ENCODE peak calls at places on chromosomes 16 and 17, in six cellular contexts. W, V, K, Y, M and G are unnamed samples.

GRCh38 chr17:45294506-45294905 is 22.3 kb downstream of the MAP3K14 start:
- DNase-seq in Y (no peak), K (no peak), W (no peak), M (no peak), V (no peak), G (peak)

GRCh38 chr17:27518048-27518447 is 61.8 kb downstream of the KSR1 start:
- DNase-seq in W (no peak), V (no peak), Y (no peak), M (no peak), K (no peak), G (no peak)

GRCh38 chr16:24674877-24675276 is 54.6 kb upstream of the TNRC6A start:
- DNase-seq in W (no peak), M (no peak), K (no peak), V (no peak), Y (no peak), G (no peak)

GRCh38 chr16:7871371-7871770 is 538.7 kb downstream of the RBFOX1 start:
- DNase-seq in W (no peak), K (no peak), V (no peak), Y (no peak), M (no peak), G (no peak)

GRCh38 chr16:29745853-29746345 is at the start of gene C16orf54:
- DNase-seq in V (no peak), W (peak), K (peak), Y (no peak), M (peak), G (no peak)

GRCh38 chr17:64698725-64699124 is 36.6 kb upstream of the SMURF2 start:
- DNase-seq in Y (no peak), K (no peak), V (no peak), M (no peak), W (no peak), G (peak)

GRCh38 chr16:23607740-23608139 is 11.6 kb upstream of the NDUFAB1 start:
- DNase-seq in W (no peak), M (no peak), V (no peak), K (no peak), Y (no peak), G (peak)

GRCh38 chr16:58885528-58886170 is 151.5 kb upstream of the GOT2 start:
- DNase-seq in W (no peak), K (peak), Y (no peak), M (no peak), V (no peak), G (peak)

GRCh38 chr16:50329446-50330189 is 39.2 kb downstream of the BRD7 start:
- DNase-seq in W (no peak), Y (no peak), V (no peak), K (no peak), M (no peak), G (no peak)

GRCh38 chr17:51643702-51644490 is 383.6 kb downstream of the UTP18 start:
- DNase-seq in V (no peak), M (no peak), K (no peak), W (no peak), Y (no peak), G (no peak)

GRCh38 chr16:20851601-20852000 is 45.3 kb downstream of the REXO5 start:
- DNase-seq in M (no peak), V (no peak), K (no peak), Y (no peak), W (no peak), G (peak)

GRCh38 chr16:85396879-85397871 is 215.9 kb upstream of the GSE1 start:
- DNase-seq in W (peak), M (no peak), V (peak), Y (no peak), K (peak), G (peak)

GRCh38 chr17:83179811-83180210 is 100.4 kb downstream of the METRNL start:
- DNase-seq in M (no peak), Y (no peak), V (peak), K (no peak), W (peak), G (no peak)

GRCh38 chr17:60315650-60316049 is 76.3 kb downstream of the USP32 start:
- DNase-seq in K (no peak), V (no peak), Y (no peak), M (no peak), W (no peak), G (no peak)

GRCh38 chr17:32529604-32530003 is 42.8 kb downstream of the CDK5R1 start:
- DNase-seq in K (no peak), Y (no peak), M (no peak), W (no peak), V (no peak), G (no peak)

GRCh38 chr16:57961538-57961937 is 9.4 kb downstream of the CNGB1 start:
- DNase-seq in W (no peak), K (no peak), M (no peak), V (no peak), Y (no peak), G (no peak)

DNA sequence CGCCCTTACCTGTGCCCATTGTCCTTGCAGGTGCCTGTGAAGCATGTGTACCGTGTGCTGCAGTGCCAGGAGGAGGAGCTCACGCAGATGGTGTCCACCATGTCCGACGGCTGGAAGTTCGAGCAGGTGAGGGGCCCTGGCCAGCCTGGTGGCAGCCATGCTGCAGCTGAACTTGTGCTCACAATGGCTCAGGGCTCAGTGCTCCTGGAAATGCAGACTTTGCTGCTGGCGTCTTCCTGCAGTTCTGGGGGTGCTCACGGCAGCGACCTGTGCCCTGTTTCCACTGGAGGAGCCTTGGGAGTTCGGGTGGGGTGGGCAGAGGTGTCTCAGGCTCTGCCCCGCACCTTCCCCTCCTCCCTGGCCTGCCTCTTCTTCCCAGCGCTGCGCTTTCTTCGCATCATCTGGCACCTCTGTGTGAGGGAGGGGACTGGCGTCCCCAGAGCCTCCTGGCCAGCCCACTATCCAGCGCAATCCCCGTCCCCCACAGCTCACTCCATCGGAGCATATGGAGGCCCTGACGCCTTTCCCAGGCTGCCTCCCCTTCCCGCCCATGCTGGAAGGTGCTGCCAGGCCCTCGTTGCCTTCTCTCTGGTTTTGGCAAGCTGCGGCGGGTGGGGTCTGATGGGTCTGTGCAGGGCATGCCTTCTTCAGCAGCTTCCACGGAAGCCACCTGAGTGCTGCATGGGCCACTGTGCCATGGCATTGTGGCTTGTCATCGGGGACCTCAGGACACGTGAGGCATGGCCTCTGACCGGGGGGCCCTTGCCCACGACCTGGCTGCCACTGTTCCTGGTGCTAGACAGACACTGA is 17.7 kb downstream of the KCTD5 start:
- DNase-seq in K (no peak), M (no peak), V (no peak), Y (no peak), W (no peak), G (no peak)
- H3K4me3 ChIP-seq in K (no peak), M (no peak), V (no peak), Y (no peak), W (no peak), G (no peak)

GRCh38 chr16:81723098-81723723 is 55.9 kb upstream of the PLCG2 start:
- DNase-seq in Y (peak), K (peak), M (no peak), W (no peak), V (no peak), G (peak)
- TF ChIP-seq CTCF in Y (peak), K (peak), M (peak), W (no peak), V (peak), G (peak)

DNA sequence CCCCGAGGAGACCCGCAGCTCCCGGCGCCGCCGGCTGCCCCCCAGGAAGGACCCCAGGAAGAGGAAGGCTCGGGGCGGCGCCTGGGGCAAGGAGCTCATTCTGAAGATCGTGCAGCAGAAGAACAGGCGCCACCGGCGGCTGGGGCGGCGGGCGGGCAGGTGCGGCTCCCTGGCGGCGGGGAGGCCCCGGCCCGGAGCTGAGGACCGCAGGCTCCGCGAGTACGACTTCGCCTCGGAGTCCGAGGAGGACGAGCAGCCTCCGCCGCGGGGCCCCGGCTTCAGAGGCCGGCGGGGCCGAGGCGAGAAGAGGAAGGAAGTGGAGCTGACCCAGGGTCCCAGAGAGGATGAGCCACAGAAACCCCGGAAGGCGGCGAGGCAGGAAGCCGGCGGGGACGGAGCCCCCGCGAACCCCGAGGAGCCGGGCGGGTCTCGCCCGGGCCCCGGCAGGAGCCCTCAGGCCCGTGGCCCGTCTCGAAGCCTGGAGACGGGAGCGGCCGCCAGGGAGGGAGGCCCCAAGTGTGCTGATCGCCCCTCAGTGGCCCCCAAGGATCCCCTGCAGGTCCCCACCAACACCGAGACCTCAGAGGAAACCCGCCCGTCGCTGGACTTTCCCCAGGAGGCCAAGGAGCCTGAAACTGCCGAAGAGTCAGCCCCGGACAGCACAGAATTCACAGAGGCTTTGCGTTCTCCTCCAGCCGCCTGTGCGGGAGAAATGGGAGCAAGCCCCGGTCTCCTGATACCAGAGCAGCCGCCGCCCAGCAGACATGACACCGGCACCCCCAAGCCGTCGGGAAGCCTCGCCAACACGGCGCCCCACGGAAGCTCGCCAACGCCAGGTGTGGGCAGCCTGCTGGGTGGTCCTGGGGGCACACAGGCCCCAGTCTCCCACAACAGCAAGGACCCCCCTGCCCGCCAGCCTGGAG is 22.3 kb upstream of the ZFPM1 start:
- DNase-seq in Y (no peak), K (peak), M (no peak), V (peak), W (peak), G (no peak)
- H3K4me3 ChIP-seq in Y (no peak), K (peak), M (no peak), V (no peak), W (peak), G (no peak)

DNA sequence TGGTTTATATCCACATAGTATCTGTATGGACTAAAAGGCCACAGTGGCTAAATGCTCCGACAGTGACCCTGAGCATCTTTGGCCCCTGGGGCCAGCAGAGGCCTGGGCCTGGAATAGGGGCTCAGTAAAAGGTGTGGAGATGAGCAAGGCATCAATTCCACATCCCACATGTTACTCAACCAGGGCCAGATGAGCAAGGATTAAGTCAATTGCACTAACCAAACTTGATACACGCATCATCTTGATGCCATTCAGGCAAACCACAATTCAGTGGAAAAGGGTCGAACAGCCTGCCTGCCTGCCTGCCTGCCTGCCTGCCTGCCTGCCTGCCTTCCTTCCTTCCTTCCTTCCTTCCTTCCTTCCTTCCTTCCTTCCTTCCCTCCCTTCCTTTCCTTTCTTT is 53.5 kb upstream of the DNAJA2 start:
- DNase-seq in V (no peak), Y (no peak), M (no peak), W (no peak), K (no peak), G (peak)
- TF ChIP-seq CTCF in V (no peak), Y (no peak), M (no peak), W (no peak), K (no peak), G (no peak)

DNA sequence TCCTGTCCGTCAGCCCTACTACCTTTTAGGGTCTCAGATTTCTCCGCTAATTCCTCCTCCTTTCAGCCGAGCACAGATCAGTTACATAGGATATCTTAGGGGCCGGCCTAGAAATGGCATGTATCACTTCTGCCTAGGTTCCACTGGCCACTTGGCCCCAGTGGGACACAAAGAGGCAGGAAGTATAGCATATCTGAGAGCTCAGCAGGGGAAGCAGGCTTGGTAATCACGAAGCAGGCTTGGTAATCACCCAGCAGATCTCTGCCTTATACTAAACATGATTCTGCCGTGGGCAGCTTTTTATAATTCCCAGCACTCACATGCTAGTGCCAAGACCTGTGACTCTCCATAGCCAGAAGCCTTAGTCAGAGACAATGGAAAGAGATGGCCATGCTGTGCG is 59.7 kb upstream of the CACNG5 start:
- DNase-seq in V (peak), K (no peak), M (no peak), Y (no peak), W (no peak), G (no peak)
- H3K4me3 ChIP-seq in V (no peak), K (no peak), M (no peak), Y (no peak), W (no peak), G (no peak)

GRCh38 chr17:3672571-3672970 is 4.0 kb downstream of the EMC6 start:
- DNase-seq in M (no peak), W (no peak), K (no peak), V (no peak), Y (no peak), G (no peak)
- TF ChIP-seq CTCF in M (no peak), W (no peak), K (no peak), V (no peak), Y (no peak), G (no peak)